ENCODE peak calls at places on chromosomes 16 and 17, in ten cellular contexts. H is HCT116, P is breast epithelium, J is transverse colon, I is upper lobe of left lung, U is HL-60, R is SK-N-SH, L is prostate gland, Q is GM23338, G is Panc1. S is an unnamed sample.

GRCh38 chr16:57998992-57999365 is 1.5 kb downstream of the ZNF319 start:
- DNase-seq in H (no peak), L (no peak), I (no peak), R (no peak), G (no peak), U (no peak), J (no peak), Q (no peak), P (no peak), S (no peak)

GRCh38 chr16:11833951-11834695 is 17.2 kb downstream of the RSL1D1 start:
- DNase-seq in G (no peak), I (no peak), J (no peak), P (no peak), L (no peak), Q (no peak), H (no peak), U (peak; percentile 81), R (no peak), S (no peak)

GRCh38 chr17:78294776-78295175 is 63.3 kb downstream of the TMEM235 start:
- DNase-seq in L (no peak), G (no peak), J (no peak), R (no peak), I (no peak), Q (no peak), P (no peak), U (no peak), H (peak; percentile 40), S (no peak)

GRCh38 chr16:66204761-66205160 is 161.7 kb upstream of the CDH5 start:
- DNase-seq in I (no peak), G (no peak), J (no peak), Q (no peak), U (no peak), P (no peak), H (no peak), L (no peak), R (no peak), S (no peak)

GRCh38 chr16:24670623-24671454 is 58.6 kb upstream of the TNRC6A start:
- DNase-seq in J (peak; percentile 29), I (no peak), P (no peak), U (no peak), Q (peak; percentile 79), L (no peak), H (no peak), R (peak; percentile 81), G (no peak), S (no peak)

GRCh38 chr17:49504369-49504768 is 9.3 kb downstream of the NGFR start:
- DNase-seq in G (no peak), P (no peak), J (no peak), R (no peak), Q (no peak), L (no peak), U (no peak), H (no peak), I (no peak), S (no peak)

GRCh38 chr17:28946239-28946638 is 5.1 kb downstream of the PHF12 start:
- DNase-seq in U (no peak), Q (no peak), R (no peak), P (no peak), G (no peak), H (no peak), L (peak; percentile 65), J (no peak), I (no peak), S (no peak)

GRCh38 chr17:50269477-50270429 is 4.5 kb upstream of the TMEM92 start:
- DNase-seq in L (peak; percentile 36), G (peak; percentile 57), J (peak; percentile 73), Q (peak; percentile 88), H (peak; percentile 60), U (peak; percentile 37), P (peak; percentile 61), I (peak; percentile 76), R (peak; percentile 87), S (peak; percentile 76)

GRCh38 chr17:70123193-70123592 is 46.1 kb upstream of the KCNJ2 start:
- DNase-seq in G (no peak), L (no peak), R (no peak), J (no peak), P (no peak), I (no peak), H (no peak), Q (no peak), U (no peak), S (no peak)

GRCh38 chr17:70119961-70120360 is 44.9 kb downstream of the KCNJ16 start:
- DNase-seq in G (no peak), I (no peak), P (no peak), L (no peak), U (no peak), Q (no peak), R (no peak), H (no peak), J (no peak), S (no peak)

GRCh38 chr17:70120420-70120819 is 45.4 kb downstream of the KCNJ16 start:
- DNase-seq in G (no peak), Q (no peak), R (no peak), H (no peak), P (no peak), J (no peak), I (no peak), U (peak; percentile 16), L (no peak), S (no peak)

GRCh38 chr17:70119545-70119944 is 44.5 kb downstream of the KCNJ16 start:
- DNase-seq in R (no peak), G (no peak), J (no peak), P (no peak), L (no peak), U (no peak), Q (peak; percentile 43), H (no peak), I (no peak), S (no peak)

DNA sequence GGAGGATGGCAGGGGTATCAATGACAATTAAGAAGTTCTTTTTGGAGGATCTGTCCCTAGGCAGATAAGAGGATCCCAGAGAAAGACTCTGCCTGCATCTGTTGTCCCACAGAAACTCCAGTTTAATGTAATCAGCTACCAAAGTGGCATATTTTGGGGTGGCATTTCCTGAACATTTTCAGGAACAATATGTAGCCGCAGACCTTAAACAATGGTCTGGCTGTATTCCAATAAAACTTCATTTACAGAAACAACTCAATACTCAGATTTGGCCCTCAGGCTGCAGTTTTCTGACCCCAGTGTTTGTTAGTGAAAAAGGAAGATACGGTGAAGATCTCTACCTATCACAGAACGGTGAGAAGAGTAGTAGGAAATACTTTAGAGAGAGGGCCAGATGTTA is 46.1 kb downstream of the KCNJ16 start:
- DNase-seq in G (no peak), J (no peak), I (no peak), P (no peak), U (no peak), Q (no peak), H (no peak), R (no peak), L (no peak), S (no peak)
- TF ChIP-seq POLR2AphosphoS5 in G (no peak), J (no peak), I (no peak), P (no peak), U (no peak), Q (no peak), H (no peak), R (no peak), L (no peak), S (no peak)

GRCh38 chr16:14051110-14051729 is 19.9 kb upstream of the MRTFB start:
- DNase-seq in Q (no peak), P (no peak), J (no peak), U (no peak), G (no peak), I (no peak), H (no peak), R (no peak), L (no peak), S (no peak)

GRCh38 chr16:14057878-14058382 is 13.2 kb upstream of the MRTFB start:
- DNase-seq in H (no peak), Q (no peak), P (no peak), J (no peak), I (no peak), R (no peak), L (no peak), U (no peak), G (no peak), S (no peak)

GRCh38 chr16:14061732-14062259 is 9.3 kb upstream of the MRTFB start:
- DNase-seq in J (no peak), U (no peak), G (no peak), L (no peak), I (no peak), R (no peak), H (no peak), P (no peak), Q (no peak), S (no peak)

GRCh38 chr16:14062261-14062660 is 8.9 kb upstream of the MRTFB start:
- DNase-seq in R (no peak), L (no peak), P (no peak), Q (no peak), I (no peak), U (no peak), H (no peak), G (no peak), J (no peak), S (no peak)

DNA sequence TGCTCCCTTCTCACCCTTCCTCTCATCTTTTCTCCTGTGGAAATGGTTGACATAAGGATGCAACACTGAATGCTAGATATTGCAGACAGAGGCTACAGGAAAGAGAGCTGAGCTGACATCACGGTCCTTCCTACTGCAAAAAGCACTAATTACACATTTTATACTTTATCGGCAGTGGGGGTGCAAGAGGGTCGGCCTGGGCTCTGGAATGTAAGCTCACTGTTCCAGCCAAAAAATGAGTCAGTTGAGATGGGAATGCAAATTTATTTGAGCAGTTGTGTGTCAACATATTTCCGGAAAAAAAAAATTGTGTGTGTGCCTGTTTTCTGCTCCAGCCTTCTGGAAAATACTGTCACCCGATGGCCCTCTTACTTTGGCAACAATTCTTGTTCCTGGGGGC is 14.1 kb upstream of the MRTFB start:
- DNase-seq in L (no peak), P (no peak), J (no peak), G (no peak), R (no peak), U (no peak), I (no peak), H (no peak), Q (no peak), S (no peak)
- H3K4me3 ChIP-seq in L (no peak overlapping the region), P (no peak overlapping the region), J (no peak overlapping the region), G (no peak overlapping the region), R (no peak overlapping the region), U (no peak overlapping the region), I (no peak overlapping the region), H (no peak overlapping the region), Q (no peak overlapping the region), S (no peak overlapping the region)

GRCh38 chr17:27471321-27472269 is 15.3 kb downstream of the KSR1 start:
- DNase-seq in H (peak; percentile 41), U (no peak), L (no peak), P (no peak), G (no peak), Q (no peak), R (no peak), I (no peak), J (peak; percentile 30), S (no peak)
- TF ChIP-seq POLR2AphosphoS5 in H (no peak), U (no peak), L (no peak), P (no peak), G (no peak), Q (no peak), R (no peak), I (no peak), J (no peak), S (no peak)

GRCh38 chr17:6557040-6557438 is 684 bp upstream of the PITPNM3 start:
- DNase-seq in L (no peak), P (no peak), G (no peak), U (no peak), H (no peak), R (no peak), J (no peak), I (no peak), Q (no peak), S (no peak)

GRCh38 chr17:6554871-6555330 is 1.5 kb downstream of the PITPNM3 start:
- DNase-seq in G (no peak), R (peak; percentile 32), H (no peak), L (no peak), I (no peak), Q (no peak), P (no peak), J (peak; percentile 74), U (no peak), S (peak; percentile 42)

GRCh38 chr17:6558276-6558675 is 1.9 kb upstream of the PITPNM3 start:
- DNase-seq in H (no peak), L (no peak), I (no peak), P (no peak), Q (no peak), J (no peak), G (no peak), U (no peak), R (no peak), S (peak; percentile 58)

GRCh38 chr17:6555331-6556120 is 829 bp downstream of the PITPNM3 start:
- DNase-seq in G (no peak), R (peak; percentile 60), I (peak; percentile 49), Q (peak; percentile 78), J (peak; percentile 22), U (no peak), P (no peak), H (no peak), L (peak; percentile 38), S (peak; percentile 55)

GRCh38 chr17:6556121-6557039 is at the start of gene PITPNM3:
- DNase-seq in L (no peak), I (peak; percentile 59), U (no peak), Q (peak; percentile 66), H (no peak), J (peak; percentile 50), P (no peak), G (no peak), R (peak; percentile 75), S (peak; percentile 40)
- H3K4me3 ChIP-seq in L (peak within 1 kb of the TSS; percentile 64), I (peak within 1 kb of the TSS; percentile 15), U (no peak within 1 kb of the TSS), Q (peak within 1 kb of the TSS; percentile 82), H (peak within 1 kb of the TSS; percentile 62), J (peak within 1 kb of the TSS; percentile 62), P (peak within 1 kb of the TSS; percentile 51), G (peak within 1 kb of the TSS; percentile 20), R (peak within 1 kb of the TSS; percentile 59), S (peak within 1 kb of the TSS; percentile 74)

S was measured in stomach.